ENCODE peak calls at places on chromosomes 4 and X, in seven cellular contexts. K is esophagus squamous epithelium, C is fibroblast of the aortic adventitia, T is breast epithelium, S is heart left ventricle, Q is fibroblast of pulmonary artery, A is PC-3. O is an unnamed sample.
A peak's percentile ranks its signal among the peaks of the same experiment; 100 is the strongest.

GRCh38 chr4:173095022-173095421 is 73.6 kb upstream of the GALNT7 start:
- DNase-seq in K (no peak), C (no peak), T (no peak), S (no peak), Q (no peak), A (no peak), O (no peak)

GRCh38 chrX:123959281-123960063 is 2.0 kb upstream of the STAG2 start:
- DNase-seq in K (no peak), C (peak; percentile 46), T (peak; percentile 42), S (peak; percentile 73), Q (peak; percentile 35), A (peak; percentile 43), O (no peak)

GRCh38 chrX:113353134-113353533 is 512.5 kb upstream of the AMOT start:
- DNase-seq in K (no peak), C (no peak), T (no peak), S (no peak), Q (no peak), A (no peak), O (no peak)

GRCh38 chrX:129629837-129630236 is 24.9 kb downstream of the APLN start:
- DNase-seq in K (no peak), C (peak; percentile 32), T (no peak), S (no peak), Q (no peak), A (no peak), O (no peak)

GRCh38 chrX:106939566-106939965 is 19.4 kb downstream of the CLDN2 start:
- DNase-seq in K (no peak), C (no peak), T (no peak), S (no peak), Q (no peak), A (no peak), O (no peak)

GRCh38 chr4:122917731-122918130 is 4.7 kb downstream of the NUDT6 start:
- DNase-seq in K (no peak), C (peak; percentile 42), T (no peak), S (no peak), Q (peak; percentile 66), A (peak; percentile 15), O (no peak)

GRCh38 chrX:71216446-71216845 is 6.6 kb upstream of the GJB1 start:
- DNase-seq in K (no peak), C (peak; percentile 13), T (no peak), S (no peak), Q (peak; percentile 4), A (no peak), O (no peak)

GRCh38 chr4:176302283-176303275 is 17.2 kb upstream of the SPCS3 start:
- DNase-seq in K (no peak), C (peak; percentile 85), T (no peak), S (no peak), Q (peak; percentile 76), A (peak; percentile 85), O (peak; percentile 39)

GRCh38 chr4:5203925-5204324 is 152.6 kb downstream of the STK32B start:
- DNase-seq in K (no peak), C (no peak), T (no peak), S (no peak), Q (no peak), A (no peak), O (peak; percentile 31)

GRCh38 chrX:9285342-9285771 is 179.5 kb upstream of the TBL1X start:
- DNase-seq in K (no peak), C (no peak), T (no peak), S (no peak), Q (no peak), A (peak; percentile 32), O (no peak)

GRCh38 chr4:132530846-132531245 is 618.2 kb upstream of the PCDH10 start:
- DNase-seq in K (no peak), C (no peak), T (no peak), S (no peak), Q (peak; percentile 1), A (no peak), O (no peak)

GRCh38 chrX:137566746-137567473 is 983 bp downstream of the ZIC3 start:
- DNase-seq in K (no peak), C (no peak), T (no peak), S (no peak), Q (no peak), A (no peak), O (no peak)

GRCh38 chr4:25312496-25313193 is at the start of gene ZCCHC4:
- DNase-seq in K (peak; percentile 73), C (peak; percentile 91), T (peak; percentile 84), S (peak; percentile 95), Q (peak; percentile 94), A (peak; percentile 83), O (peak; percentile 64)

GRCh38 chr4:89496851-89497250 is 189.3 kb upstream of the GPRIN3 start:
- DNase-seq in K (no peak), C (peak; percentile 42), T (no peak), S (no peak), Q (peak; percentile 51), A (no peak), O (no peak)

GRCh38 chr4:26520728-26521442 is 30.6 kb upstream of the CCKAR start:
- DNase-seq in K (no peak), C (peak; percentile 65), T (no peak), S (no peak), Q (no peak), A (no peak), O (no peak)

GRCh38 chr4:22473268-22473667 is 42.6 kb downstream of the ADGRA3 start:
- DNase-seq in K (no peak), C (peak; percentile 85), T (no peak), S (no peak), Q (peak; percentile 86), A (no peak), O (peak; percentile 21)

GRCh38 chr4:124459196-124459921 is 253.2 kb downstream of the ANKRD50 start:
- DNase-seq in K (no peak), C (no peak), T (no peak), S (no peak), Q (no peak), A (no peak), O (no peak)

GRCh38 chrX:84487365-84488353 is 14.6 kb downstream of the HDX start:
- DNase-seq in K (no peak), C (no peak), T (no peak), S (no peak), Q (no peak), A (no peak), O (no peak)

GRCh38 chrX:94057385-94057784 is 383.4 kb downstream of the FAM133A start:
- DNase-seq in K (no peak), C (no peak), T (no peak), S (no peak), Q (no peak), A (peak; percentile 15), O (no peak)

GRCh38 chrX:148043456-148043855 is 62.3 kb downstream of the FMR1NB start:
- DNase-seq in K (no peak), C (peak; percentile 10), T (no peak), S (no peak), Q (no peak), A (peak; percentile 1), O (no peak)

GRCh38 chr4:78543424-78544238 is 7.9 kb upstream of the ANXA3 start:
- DNase-seq in K (no peak), C (no peak), T (no peak), S (no peak), Q (no peak), A (peak; percentile 33), O (no peak)

GRCh38 chr4:148271166-148271565 is 171.0 kb downstream of the NR3C2 start:
- DNase-seq in K (no peak), C (no peak), T (no peak), S (no peak), Q (no peak), A (no peak), O (no peak)

GRCh38 chr4:183797041-183797444 is 108.1 kb upstream of the STOX2 start:
- DNase-seq in K (no peak), C (no peak), T (no peak), S (no peak), Q (no peak), A (no peak), O (no peak)

GRCh38 chr4:155660436-155660835 is 6.2 kb upstream of the GUCY1A1 start:
- DNase-seq in K (no peak), C (no peak), T (no peak), S (no peak), Q (no peak), A (no peak), O (no peak)

GRCh38 chrX:31223817-31224216 is 152.0 kb upstream of the FTHL17 start:
- DNase-seq in K (no peak), C (peak; percentile 15), T (no peak), S (no peak), Q (peak; percentile 68), A (no peak), O (peak; percentile 46)

GRCh38 chrX:136259543-136259942 is 8.3 kb upstream of the MAP7D3 start:
- DNase-seq in K (no peak), C (peak; percentile 70), T (no peak), S (no peak), Q (peak; percentile 76), A (no peak), O (no peak)

GRCh38 chr4:47551682-47552081 is 66.6 kb downstream of the ATP10D start:
- DNase-seq in K (no peak), C (peak; percentile 78), T (no peak), S (no peak), Q (no peak), A (peak; percentile 43), O (no peak)

DNA sequence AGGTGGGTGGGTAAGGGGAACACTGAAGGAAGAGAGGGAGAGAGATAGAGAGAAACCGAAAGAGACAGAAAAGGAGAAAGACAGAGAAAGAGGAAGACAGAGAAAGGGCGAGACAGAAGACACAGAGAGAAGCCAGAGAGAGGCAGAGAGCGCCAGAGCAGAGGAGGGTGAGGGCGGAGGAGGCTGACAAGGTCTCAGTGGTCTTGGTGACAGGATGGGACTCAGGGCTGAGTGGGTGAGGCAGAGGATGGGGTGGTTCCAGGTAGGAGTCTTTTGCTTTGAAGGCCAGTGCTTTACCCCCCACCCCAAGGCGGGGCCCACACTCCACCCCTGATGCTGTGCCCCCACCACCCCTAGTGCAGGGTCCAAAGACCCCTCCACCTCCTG is 1.1 kb downstream of the IQSEC2 start:
- DNase-seq in K (no peak), C (no peak), T (no peak), S (no peak), Q (no peak), A (no peak), O (no peak)
- H3K4me3 ChIP-seq in K (peak overlapping the region; percentile 45), C (no peak overlapping the region), T (peak overlapping the region; percentile 63), S (peak overlapping the region; percentile 48), Q (peak overlapping the region; percentile 43), A (peak overlapping the region; percentile 62), O (peak overlapping the region; percentile 56)

DNA sequence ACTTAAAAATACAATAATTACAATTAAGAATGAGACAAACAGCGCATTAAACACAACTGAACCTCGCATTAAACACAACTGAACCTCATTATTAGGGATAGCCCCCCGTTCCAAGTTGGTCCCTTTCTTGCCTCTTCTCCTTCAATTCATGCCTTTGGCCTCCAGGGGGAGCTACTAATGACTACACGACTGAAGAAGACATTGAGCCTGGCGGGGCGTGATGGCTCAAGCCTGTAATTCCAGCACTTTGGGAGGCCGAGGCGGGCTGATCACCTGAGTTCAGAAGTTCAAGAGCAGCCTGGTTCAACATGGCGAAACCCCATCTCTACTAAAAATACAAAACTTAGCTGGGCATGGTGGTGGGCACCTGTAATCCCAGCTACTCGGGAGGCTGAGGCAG is 56.4 kb upstream of the NWD2 start:
- DNase-seq in K (no peak), C (no peak), T (no peak), S (no peak), Q (no peak), A (peak; percentile 27), O (no peak)
- TF ChIP-seq CTCF in K (no peak), C (no peak), T (no peak), S (no peak), Q (no peak), A (peak; percentile 46), O (no peak)

GRCh38 chr4:57065730-57066482 is 44.3 kb downstream of the IGFBP7 start:
- DNase-seq in K (no peak), C (no peak), T (no peak), S (no peak), Q (no peak), A (no peak), O (no peak)
- H3K4me3 ChIP-seq in K (no peak overlapping the region), C (peak overlapping the region; percentile 20), T (peak overlapping the region; percentile 40), S (no peak overlapping the region), Q (peak overlapping the region; percentile 19), A (no peak overlapping the region), O (peak overlapping the region; percentile 10)

GRCh38 chr4:181261279-181261678 is 981.9 kb upstream of the TENM3 start:
- DNase-seq in K (no peak), C (no peak), T (no peak), S (no peak), Q (no peak), A (no peak), O (no peak)
- TF ChIP-seq CTCF in K (no peak), C (no peak), T (no peak), S (peak; percentile 25), Q (no peak), A (no peak), O (peak; percentile 37)